ENCODE peak calls at places on chromosomes 5 and 9, in seven cellular contexts. One of them, this sample, is unnamed.

GRCh38 chr5:14016549-14016948 is 72.1 kb upstream of the DNAH5 start:
- DNase-seq in PC-3: no peak
- DNase-seq in mucosa of descending colon: no peak
- DNase-seq in activated effector memory CD4-positive, alpha-beta T cell treated with anti-CD3 and anti-CD28 coated beads, Interleukin-2, amount 50 U/mL, for 16 hours: no peak
- DNase-seq in tibial artery: no peak
- DNase-seq in dermis microvascular lymphatic vessel endothelial cell: peak; percentile 5
- DNase-seq in HS-5: no peak
- DNase-seq in this sample: no peak

GRCh38 chr9:137316012-137316981 is 14.2 kb upstream of the NRARP start:
- DNase-seq in mucosa of descending colon: peak; percentile 70
- DNase-seq in PC-3: peak; percentile 51
- DNase-seq in dermis microvascular lymphatic vessel endothelial cell: peak; percentile 88
- DNase-seq in tibial artery: no peak
- DNase-seq in activated effector memory CD4-positive, alpha-beta T cell treated with anti-CD3 and anti-CD28 coated beads, Interleukin-2, amount 50 U/mL, for 16 hours: peak; percentile 62
- DNase-seq in HS-5: no peak
- DNase-seq in this sample: peak; percentile 70

GRCh38 chr5:151447174-151448037 is at the start of gene SLC36A1:
- DNase-seq in PC-3: peak; percentile 95
- DNase-seq in dermis microvascular lymphatic vessel endothelial cell: peak; percentile 84
- DNase-seq in tibial artery: peak; percentile 94
- DNase-seq in activated effector memory CD4-positive, alpha-beta T cell treated with anti-CD3 and anti-CD28 coated beads, Interleukin-2, amount 50 U/mL, for 16 hours: peak; percentile 98
- DNase-seq in mucosa of descending colon: peak; percentile 97
- DNase-seq in HS-5: peak; percentile 70
- DNase-seq in this sample: peak; percentile 97

GRCh38 chr5:1792842-1793266 is 6.8 kb downstream of the MRPL36 start:
- DNase-seq in PC-3: peak; percentile 92
- DNase-seq in tibial artery: no peak
- DNase-seq in HS-5: no peak
- DNase-seq in activated effector memory CD4-positive, alpha-beta T cell treated with anti-CD3 and anti-CD28 coated beads, Interleukin-2, amount 50 U/mL, for 16 hours: peak; percentile 90
- DNase-seq in mucosa of descending colon: peak; percentile 59
- DNase-seq in dermis microvascular lymphatic vessel endothelial cell: peak; percentile 84
- DNase-seq in this sample: no peak

GRCh38 chr5:78804995-78805394 is 156.4 kb upstream of the LHFPL2 start:
- DNase-seq in PC-3: no peak
- DNase-seq in mucosa of descending colon: no peak
- DNase-seq in tibial artery: no peak
- DNase-seq in activated effector memory CD4-positive, alpha-beta T cell treated with anti-CD3 and anti-CD28 coated beads, Interleukin-2, amount 50 U/mL, for 16 hours: no peak
- DNase-seq in HS-5: no peak
- DNase-seq in dermis microvascular lymphatic vessel endothelial cell: no peak
- DNase-seq in this sample: no peak

GRCh38 chr9:14243514-14244042 is 70.4 kb downstream of the NFIB start:
- DNase-seq in HS-5: no peak
- DNase-seq in PC-3: no peak
- DNase-seq in activated effector memory CD4-positive, alpha-beta T cell treated with anti-CD3 and anti-CD28 coated beads, Interleukin-2, amount 50 U/mL, for 16 hours: no peak
- DNase-seq in tibial artery: no peak
- DNase-seq in dermis microvascular lymphatic vessel endothelial cell: peak; percentile 53
- DNase-seq in mucosa of descending colon: no peak
- DNase-seq in this sample: no peak

GRCh38 chr5:16935271-16936149 is 578 bp downstream of the MYO10 start:
- DNase-seq in tibial artery: peak; percentile 57
- DNase-seq in activated effector memory CD4-positive, alpha-beta T cell treated with anti-CD3 and anti-CD28 coated beads, Interleukin-2, amount 50 U/mL, for 16 hours: peak; percentile 71
- DNase-seq in dermis microvascular lymphatic vessel endothelial cell: peak; percentile 38
- DNase-seq in PC-3: peak; percentile 75
- DNase-seq in HS-5: peak; percentile 42
- DNase-seq in mucosa of descending colon: peak; percentile 64
- DNase-seq in this sample: peak; percentile 79

GRCh38 chr5:78508231-78508765 is 140.3 kb downstream of the LHFPL2 start:
- DNase-seq in mucosa of descending colon: no peak
- DNase-seq in dermis microvascular lymphatic vessel endothelial cell: no peak
- DNase-seq in tibial artery: no peak
- DNase-seq in PC-3: peak; percentile 40
- DNase-seq in activated effector memory CD4-positive, alpha-beta T cell treated with anti-CD3 and anti-CD28 coated beads, Interleukin-2, amount 50 U/mL, for 16 hours: no peak
- DNase-seq in HS-5: no peak
- DNase-seq in this sample: no peak

GRCh38 chr5:109865636-109866035 is 175.9 kb downstream of the MAN2A1 start:
- DNase-seq in dermis microvascular lymphatic vessel endothelial cell: peak; percentile 95
- DNase-seq in tibial artery: no peak
- DNase-seq in HS-5: peak; percentile 80
- DNase-seq in PC-3: peak; percentile 96
- DNase-seq in mucosa of descending colon: no peak
- DNase-seq in activated effector memory CD4-positive, alpha-beta T cell treated with anti-CD3 and anti-CD28 coated beads, Interleukin-2, amount 50 U/mL, for 16 hours: no peak
- DNase-seq in this sample: no peak

GRCh38 chr9:91006046-91006445 is 204.4 kb downstream of the SYK start:
- DNase-seq in mucosa of descending colon: no peak
- DNase-seq in dermis microvascular lymphatic vessel endothelial cell: no peak
- DNase-seq in HS-5: no peak
- DNase-seq in tibial artery: no peak
- DNase-seq in activated effector memory CD4-positive, alpha-beta T cell treated with anti-CD3 and anti-CD28 coated beads, Interleukin-2, amount 50 U/mL, for 16 hours: no peak
- DNase-seq in PC-3: peak; percentile 61
- DNase-seq in this sample: no peak

GRCh38 chr5:150469718-150470470 is 20.4 kb upstream of the RPS14 start:
- DNase-seq in mucosa of descending colon: no peak
- DNase-seq in activated effector memory CD4-positive, alpha-beta T cell treated with anti-CD3 and anti-CD28 coated beads, Interleukin-2, amount 50 U/mL, for 16 hours: no peak
- DNase-seq in HS-5: peak; percentile 98
- DNase-seq in dermis microvascular lymphatic vessel endothelial cell: peak; percentile 52
- DNase-seq in PC-3: peak; percentile 89
- DNase-seq in tibial artery: no peak
- DNase-seq in this sample: no peak

GRCh38 chr9:75053869-75054268 is 25.8 kb upstream of the CARNMT1 start:
- DNase-seq in tibial artery: no peak
- DNase-seq in activated effector memory CD4-positive, alpha-beta T cell treated with anti-CD3 and anti-CD28 coated beads, Interleukin-2, amount 50 U/mL, for 16 hours: no peak
- DNase-seq in dermis microvascular lymphatic vessel endothelial cell: no peak
- DNase-seq in mucosa of descending colon: no peak
- DNase-seq in HS-5: no peak
- DNase-seq in PC-3: no peak
- DNase-seq in this sample: no peak

GRCh38 chr9:136626740-136627642 is 35.7 kb upstream of the EGFL7 start:
- DNase-seq in HS-5: no peak
- DNase-seq in dermis microvascular lymphatic vessel endothelial cell: no peak
- DNase-seq in mucosa of descending colon: peak; percentile 61
- DNase-seq in PC-3: no peak
- DNase-seq in activated effector memory CD4-positive, alpha-beta T cell treated with anti-CD3 and anti-CD28 coated beads, Interleukin-2, amount 50 U/mL, for 16 hours: no peak
- DNase-seq in tibial artery: no peak
- DNase-seq in this sample: no peak

GRCh38 chr5:81359108-81359507 is 34.8 kb downstream of the ACOT12 start:
- DNase-seq in PC-3: no peak
- DNase-seq in dermis microvascular lymphatic vessel endothelial cell: no peak
- DNase-seq in HS-5: no peak
- DNase-seq in activated effector memory CD4-positive, alpha-beta T cell treated with anti-CD3 and anti-CD28 coated beads, Interleukin-2, amount 50 U/mL, for 16 hours: no peak
- DNase-seq in tibial artery: no peak
- DNase-seq in mucosa of descending colon: peak; percentile 12
- DNase-seq in this sample: no peak

GRCh38 chr9:110029815-110030480 is 178.0 kb downstream of the C9orf152 start:
- DNase-seq in activated effector memory CD4-positive, alpha-beta T cell treated with anti-CD3 and anti-CD28 coated beads, Interleukin-2, amount 50 U/mL, for 16 hours: no peak
- DNase-seq in mucosa of descending colon: no peak
- DNase-seq in HS-5: no peak
- DNase-seq in tibial artery: no peak
- DNase-seq in dermis microvascular lymphatic vessel endothelial cell: peak; percentile 54
- DNase-seq in PC-3: no peak
- DNase-seq in this sample: no peak

GRCh38 chr5:134525687-134526482 is 415 bp downstream of the JADE2 start:
- DNase-seq in PC-3: peak; percentile 55
- DNase-seq in activated effector memory CD4-positive, alpha-beta T cell treated with anti-CD3 and anti-CD28 coated beads, Interleukin-2, amount 50 U/mL, for 16 hours: peak; percentile 87
- DNase-seq in tibial artery: peak; percentile 84
- DNase-seq in dermis microvascular lymphatic vessel endothelial cell: peak; percentile 84
- DNase-seq in HS-5: no peak
- DNase-seq in mucosa of descending colon: peak; percentile 80
- DNase-seq in this sample: peak; percentile 87

This sample was measured in upper lobe of right lung.